ENCODE peak calls at places on chromosomes 6 and 20, in four cellular contexts. One of them, this sample, is unnamed.

GRCh38 chr6:1328129-1328528 is 16.2 kb downstream of the FOXQ1 start:
- DNase-seq in mesenchymal stem cell: no peak
- DNase-seq in CD8-positive, alpha-beta T cell: no peak
- DNase-seq in dorsolateral prefrontal cortex: no peak
- DNase-seq in this sample: no peak

GRCh38 chr6:82033631-82034211 is 213.8 kb downstream of the IBTK start:
- DNase-seq in mesenchymal stem cell: peak
- DNase-seq in CD8-positive, alpha-beta T cell: no peak
- DNase-seq in dorsolateral prefrontal cortex: no peak
- DNase-seq in this sample: no peak

GRCh38 chr6:15479761-15480160 is 183.1 kb downstream of the DTNBP1 start:
- DNase-seq in mesenchymal stem cell: no peak
- DNase-seq in CD8-positive, alpha-beta T cell: no peak
- DNase-seq in dorsolateral prefrontal cortex: no peak
- DNase-seq in this sample: no peak

GRCh38 chr20:43681468-43681942 is 14.6 kb downstream of the MYBL2 start:
- DNase-seq in mesenchymal stem cell: peak
- DNase-seq in CD8-positive, alpha-beta T cell: no peak
- DNase-seq in dorsolateral prefrontal cortex: no peak
- DNase-seq in this sample: no peak

GRCh38 chr20:58864346-58864745 is 11.8 kb downstream of the GNAS start:
- DNase-seq in mesenchymal stem cell: no peak
- DNase-seq in CD8-positive, alpha-beta T cell: no peak
- DNase-seq in dorsolateral prefrontal cortex: no peak
- DNase-seq in this sample: no peak

GRCh38 chr6:168417158-168417557 is 23.8 kb upstream of the SMOC2 start:
- DNase-seq in mesenchymal stem cell: no peak
- DNase-seq in CD8-positive, alpha-beta T cell: no peak
- DNase-seq in dorsolateral prefrontal cortex: no peak
- DNase-seq in this sample: no peak

GRCh38 chr6:34561227-34561530 is 5.0 kb upstream of the SPDEF start:
- DNase-seq in mesenchymal stem cell: no peak
- DNase-seq in CD8-positive, alpha-beta T cell: no peak
- DNase-seq in dorsolateral prefrontal cortex: no peak
- DNase-seq in this sample: no peak

GRCh38 chr6:107080036-107080435 is 35.3 kb downstream of the BEND3 start:
- DNase-seq in mesenchymal stem cell: no peak
- DNase-seq in CD8-positive, alpha-beta T cell: no peak
- DNase-seq in dorsolateral prefrontal cortex: no peak
- DNase-seq in this sample: no peak

GRCh38 chr6:27161946-27162603 is 85.4 kb upstream of the PRSS16 start:
- DNase-seq in mesenchymal stem cell: peak
- DNase-seq in CD8-positive, alpha-beta T cell: no peak
- DNase-seq in dorsolateral prefrontal cortex: peak
- DNase-seq in this sample: no peak

GRCh38 chr20:53077373-53078205 is 105.4 kb downstream of the TSHZ2 start:
- DNase-seq in mesenchymal stem cell: peak
- DNase-seq in CD8-positive, alpha-beta T cell: no peak
- DNase-seq in dorsolateral prefrontal cortex: no peak
- DNase-seq in this sample: no peak

DNA sequence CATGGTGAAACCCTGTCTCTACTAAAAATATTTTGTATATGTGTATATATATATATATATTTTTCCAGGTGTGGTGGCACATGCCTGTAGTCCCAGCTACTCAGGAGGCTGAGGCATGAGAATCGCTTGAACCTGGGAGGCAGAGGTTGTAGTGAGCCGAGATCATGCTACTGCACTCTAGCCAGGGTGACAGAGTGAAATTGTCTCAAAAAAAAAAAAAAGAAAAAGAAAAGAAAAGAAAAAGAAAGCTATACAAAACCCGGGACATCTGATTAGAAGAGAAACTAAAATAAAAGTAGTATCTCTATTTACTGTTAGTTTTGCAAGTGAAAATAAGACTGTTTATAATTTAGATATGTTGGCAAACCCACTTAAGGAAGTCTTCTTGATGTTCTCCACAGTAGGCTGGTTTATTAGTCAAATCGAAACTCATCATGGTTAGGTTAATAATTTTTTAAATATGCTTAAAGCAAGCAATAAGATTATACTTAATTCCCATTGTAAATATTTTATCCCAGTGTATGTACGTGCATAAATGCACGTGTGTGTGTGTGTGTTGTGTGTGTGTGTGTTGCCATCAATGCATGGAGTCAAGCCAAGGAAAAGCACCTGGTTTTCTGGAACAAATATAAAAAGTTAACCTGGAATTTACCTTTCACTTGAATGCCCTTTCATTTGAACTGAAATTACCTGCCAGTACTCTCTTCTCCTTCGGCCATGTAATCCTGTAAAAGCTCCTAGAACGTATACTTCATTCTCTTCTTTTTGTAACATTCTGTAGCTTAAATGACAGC is 7.1 kb downstream of the VNN2 start:
- DNase-seq in mesenchymal stem cell: no peak
- DNase-seq in CD8-positive, alpha-beta T cell: no peak
- DNase-seq in dorsolateral prefrontal cortex: no peak
- DNase-seq in this sample: no peak
- H3K27ac ChIP-seq in mesenchymal stem cell: no peak
- H3K27ac ChIP-seq in CD8-positive, alpha-beta T cell: no peak
- H3K27ac ChIP-seq in dorsolateral prefrontal cortex: no peak
- H3K27ac ChIP-seq in this sample: no peak

GRCh38 chr6:31079656-31080261 is 32.6 kb downstream of the C6orf15 start:
- DNase-seq in mesenchymal stem cell: peak
- DNase-seq in CD8-positive, alpha-beta T cell: peak
- DNase-seq in dorsolateral prefrontal cortex: peak
- DNase-seq in this sample: peak

GRCh38 chr6:31087494-31088089 is 24.8 kb downstream of the C6orf15 start:
- DNase-seq in mesenchymal stem cell: peak
- DNase-seq in CD8-positive, alpha-beta T cell: peak
- DNase-seq in dorsolateral prefrontal cortex: peak
- DNase-seq in this sample: peak

GRCh38 chr6:31081872-31082271 is 30.5 kb downstream of the C6orf15 start:
- DNase-seq in mesenchymal stem cell: no peak
- DNase-seq in CD8-positive, alpha-beta T cell: no peak
- DNase-seq in dorsolateral prefrontal cortex: no peak
- DNase-seq in this sample: no peak

GRCh38 chr6:31086788-31087440 is 25.5 kb downstream of the C6orf15 start:
- DNase-seq in mesenchymal stem cell: peak
- DNase-seq in CD8-positive, alpha-beta T cell: no peak
- DNase-seq in dorsolateral prefrontal cortex: no peak
- DNase-seq in this sample: no peak

GRCh38 chr6:31083742-31084354 is 28.5 kb downstream of the C6orf15 start:
- DNase-seq in mesenchymal stem cell: peak
- DNase-seq in CD8-positive, alpha-beta T cell: peak
- DNase-seq in dorsolateral prefrontal cortex: no peak
- DNase-seq in this sample: no peak
- H3K27ac ChIP-seq in mesenchymal stem cell: no peak
- H3K27ac ChIP-seq in CD8-positive, alpha-beta T cell: no peak
- H3K27ac ChIP-seq in dorsolateral prefrontal cortex: no peak
- H3K27ac ChIP-seq in this sample: no peak

GRCh38 chr6:85405853-85406198 is 44.1 kb upstream of the NT5E start:
- DNase-seq in mesenchymal stem cell: no peak
- DNase-seq in CD8-positive, alpha-beta T cell: no peak
- DNase-seq in dorsolateral prefrontal cortex: no peak
- DNase-seq in this sample: no peak
- H3K27ac ChIP-seq in mesenchymal stem cell: peak
- H3K27ac ChIP-seq in CD8-positive, alpha-beta T cell: no peak
- H3K27ac ChIP-seq in dorsolateral prefrontal cortex: no peak
- H3K27ac ChIP-seq in this sample: no peak

GRCh38 chr6:136739501-136739900 is 52.8 kb downstream of the MAP3K5 start:
- DNase-seq in mesenchymal stem cell: no peak
- DNase-seq in CD8-positive, alpha-beta T cell: no peak
- DNase-seq in dorsolateral prefrontal cortex: no peak
- DNase-seq in this sample: no peak

GRCh38 chr6:136738178-136739057 is 53.9 kb downstream of the MAP3K5 start:
- DNase-seq in mesenchymal stem cell: peak
- DNase-seq in CD8-positive, alpha-beta T cell: no peak
- DNase-seq in dorsolateral prefrontal cortex: no peak
- DNase-seq in this sample: no peak

GRCh38 chr6:136736281-136736960 is 55.9 kb downstream of the MAP3K5 start:
- DNase-seq in mesenchymal stem cell: no peak
- DNase-seq in CD8-positive, alpha-beta T cell: no peak
- DNase-seq in dorsolateral prefrontal cortex: no peak
- DNase-seq in this sample: no peak

GRCh38 chr6:136739071-136739470 is 53.2 kb downstream of the MAP3K5 start:
- DNase-seq in mesenchymal stem cell: no peak
- DNase-seq in CD8-positive, alpha-beta T cell: no peak
- DNase-seq in dorsolateral prefrontal cortex: no peak
- DNase-seq in this sample: no peak

DNA sequence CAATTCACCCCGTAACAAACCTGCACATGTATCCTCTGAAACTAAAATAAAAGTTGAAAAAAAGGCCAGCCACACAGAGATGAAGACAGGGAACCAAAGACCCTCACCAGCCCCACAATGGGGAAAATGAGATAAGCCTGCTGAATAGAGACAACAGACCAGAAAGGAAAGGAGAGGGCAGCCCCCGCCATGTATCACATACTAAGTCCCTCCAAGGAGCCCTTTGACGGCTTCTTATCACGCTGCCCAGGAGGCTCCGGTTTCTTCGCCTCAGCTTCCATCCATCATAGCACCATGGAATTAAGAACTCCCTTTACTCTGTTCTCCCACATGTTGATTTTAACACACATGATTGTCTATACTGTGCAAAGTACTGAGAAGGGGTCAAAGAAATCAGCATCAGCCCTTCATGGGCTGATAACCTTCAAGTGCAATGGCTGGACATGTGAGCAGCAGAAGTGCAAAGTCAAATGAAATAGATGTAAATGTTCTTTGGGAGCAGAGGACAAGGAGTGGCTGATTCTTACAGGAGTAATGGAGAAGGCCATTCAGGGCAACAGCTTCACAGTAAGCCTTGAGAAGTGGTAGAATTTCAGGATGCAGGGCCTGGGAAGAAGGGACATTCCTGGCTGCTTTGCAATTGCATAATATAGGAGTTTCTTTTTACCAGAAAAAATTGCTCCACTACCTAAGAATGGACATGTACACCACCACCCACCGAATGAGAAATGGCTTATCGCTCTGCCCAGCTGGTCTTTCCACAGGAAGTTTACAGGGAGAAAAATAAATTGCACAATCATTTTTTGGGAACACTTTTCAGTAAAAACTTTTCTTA is 54.7 kb downstream of the MAP3K5 start:
- DNase-seq in mesenchymal stem cell: peak
- DNase-seq in CD8-positive, alpha-beta T cell: no peak
- DNase-seq in dorsolateral prefrontal cortex: no peak
- DNase-seq in this sample: no peak
- H3K27ac ChIP-seq in mesenchymal stem cell: no peak
- H3K27ac ChIP-seq in CD8-positive, alpha-beta T cell: no peak
- H3K27ac ChIP-seq in dorsolateral prefrontal cortex: peak
- H3K27ac ChIP-seq in this sample: peak

DNA sequence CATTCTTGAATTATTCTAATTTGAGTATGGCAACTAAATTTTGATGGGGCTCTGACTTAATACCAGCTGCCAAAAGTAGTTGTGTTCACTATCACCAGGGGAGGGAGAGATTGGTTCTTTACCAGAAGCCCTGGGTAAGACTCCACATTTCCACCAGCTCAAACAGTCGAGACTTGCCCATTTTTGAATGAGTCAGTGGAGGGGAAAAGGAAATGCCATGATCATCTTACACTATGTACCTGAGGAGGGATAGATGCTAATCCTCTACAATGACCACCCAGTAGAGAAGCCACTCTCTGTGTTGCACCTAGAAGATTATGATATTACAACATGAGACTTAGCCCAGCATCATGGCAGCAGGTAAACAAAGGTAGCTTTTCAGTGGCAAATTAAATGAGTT is 77.0 kb upstream of the SGK1 start:
- DNase-seq in mesenchymal stem cell: no peak
- DNase-seq in CD8-positive, alpha-beta T cell: no peak
- DNase-seq in dorsolateral prefrontal cortex: no peak
- DNase-seq in this sample: no peak
- H3K27ac ChIP-seq in mesenchymal stem cell: no peak
- H3K27ac ChIP-seq in CD8-positive, alpha-beta T cell: no peak
- H3K27ac ChIP-seq in dorsolateral prefrontal cortex: no peak
- H3K27ac ChIP-seq in this sample: no peak

GRCh38 chr6:129749749-129750120 is 39.8 kb upstream of the ARHGAP18 start:
- DNase-seq in mesenchymal stem cell: peak
- DNase-seq in CD8-positive, alpha-beta T cell: peak
- DNase-seq in dorsolateral prefrontal cortex: no peak
- DNase-seq in this sample: no peak
- H3K27ac ChIP-seq in mesenchymal stem cell: peak
- H3K27ac ChIP-seq in CD8-positive, alpha-beta T cell: peak
- H3K27ac ChIP-seq in dorsolateral prefrontal cortex: no peak
- H3K27ac ChIP-seq in this sample: peak

GRCh38 chr20:8627386-8628030 is 441.4 kb upstream of the PLCB4 start:
- DNase-seq in mesenchymal stem cell: peak
- DNase-seq in CD8-positive, alpha-beta T cell: no peak
- DNase-seq in dorsolateral prefrontal cortex: no peak
- DNase-seq in this sample: no peak
- H3K27ac ChIP-seq in mesenchymal stem cell: no peak
- H3K27ac ChIP-seq in CD8-positive, alpha-beta T cell: no peak
- H3K27ac ChIP-seq in dorsolateral prefrontal cortex: no peak
- H3K27ac ChIP-seq in this sample: no peak

GRCh38 chr6:166998256-166999144 is 697 bp upstream of the CEP43 start:
- DNase-seq in mesenchymal stem cell: no peak
- DNase-seq in CD8-positive, alpha-beta T cell: peak
- DNase-seq in dorsolateral prefrontal cortex: no peak
- DNase-seq in this sample: peak
- H3K27ac ChIP-seq in mesenchymal stem cell: no peak
- H3K27ac ChIP-seq in CD8-positive, alpha-beta T cell: peak
- H3K27ac ChIP-seq in dorsolateral prefrontal cortex: peak
- H3K27ac ChIP-seq in this sample: peak